ENCODE peak calls at places on chromosome 4, in five cellular contexts. P is adipocyte, C is NCI-H1105 treated with DMSO at 0.1 percent for 48 hours, E is left ventricle myocardium inferior, U is AG04450. M is an unnamed sample.

GRCh38 chr4:165635951-165636350 is 237.1 kb upstream of the TLL1 start:
- DNase-seq in P (no peak), C (no peak), E (no peak), U (no peak), M (no peak)

GRCh38 chr4:76677571-76678326 is 220.2 kb downstream of the SOWAHB start:
- DNase-seq in P (no peak), C (peak; percentile 40), E (no peak), U (no peak), M (no peak)

GRCh38 chr4:100016191-100016590 is 66.1 kb upstream of the H2AZ1 start:
- DNase-seq in P (peak; percentile 70), C (no peak), E (no peak), U (peak; percentile 74), M (no peak)

GRCh38 chr4:8207314-8207713 is 8.2 kb downstream of the SH3TC1 start:
- DNase-seq in P (no peak), C (no peak), E (no peak), U (no peak), M (no peak)

GRCh38 chr4:89140168-89140759 is 28.9 kb downstream of the TIGD2 start:
- DNase-seq in P (no peak), C (no peak), E (no peak), U (no peak), M (no peak)

GRCh38 chr4:164725066-164725465 is 28.9 kb upstream of the SMIM31 start:
- DNase-seq in P (no peak), C (no peak), E (no peak), U (no peak), M (no peak)

GRCh38 chr4:123037809-123038208 is 115.4 kb upstream of the NUDT6 start:
- DNase-seq in P (peak; percentile 63), C (no peak), E (no peak), U (no peak), M (no peak)

GRCh38 chr4:128787509-128788311 is 21.8 kb upstream of the JADE1 start:
- DNase-seq in P (no peak), C (peak; percentile 6), E (no peak), U (no peak), M (no peak)

GRCh38 chr4:24991015-24991414 is 39.7 kb downstream of the LGI2 start:
- DNase-seq in P (no peak), C (no peak), E (no peak), U (no peak), M (no peak)

GRCh38 chr4:149706942-149707341 is 108.7 kb downstream of the IQCM start:
- DNase-seq in P (peak; percentile 29), C (no peak), E (no peak), U (peak; percentile 32), M (no peak)

GRCh38 chr4:128162434-128162833 is 101.3 kb downstream of the LARP1B start:
- DNase-seq in P (peak; percentile 60), C (no peak), E (no peak), U (no peak), M (no peak)

GRCh38 chr4:122806981-122807679 is 19.5 kb upstream of the FGF2 start:
- DNase-seq in P (no peak), C (no peak), E (no peak), U (no peak), M (no peak)

M was measured in 8988T.